ENCODE peak calls at places on chromosome 1, in eight cellular contexts. P, L, K, A, B, Q, W and V are unnamed samples.

GRCh38 chr1:178495158-178495557 is 1.6 kb downstream of the CLEC20A start:
- DNase-seq in P (no peak), B (no peak), W (no peak), Q (no peak), L (no peak), A (no peak), K (no peak), V (no peak)

GRCh38 chr1:180482425-180483275 is 19.7 kb downstream of the ACBD6 start:
- DNase-seq in L (no peak), Q (peak; percentile 19), B (no peak), K (peak; percentile 48), P (no peak), A (peak; percentile 62), W (no peak), V (no peak)

GRCh38 chr1:5993553-5994510 is 1.6 kb upstream of the NPHP4 start:
- DNase-seq in B (no peak), W (no peak), L (no peak), K (no peak), Q (no peak), A (no peak), P (no peak), V (no peak)

GRCh38 chr1:189431437-189431836 is 1046.2 kb downstream of the BRINP3 start:
- DNase-seq in K (no peak), B (no peak), A (no peak), P (no peak), L (no peak), Q (no peak), W (no peak), V (no peak)

GRCh38 chr1:43614211-43614610 is 35.7 kb upstream of the KDM4A start:
- DNase-seq in P (no peak), Q (no peak), W (no peak), K (no peak), L (no peak), A (no peak), B (no peak), V (no peak)

GRCh38 chr1:166947398-166948043 is 27.8 kb downstream of the ILDR2 start:
- DNase-seq in L (peak; percentile 50), P (peak; percentile 15), W (no peak), K (peak; percentile 20), A (peak; percentile 77), Q (no peak), B (no peak), V (peak; percentile 39)

GRCh38 chr1:215568287-215568692 is 1.2 kb downstream of the KCTD3 start:
- DNase-seq in Q (peak; percentile 53), A (peak; percentile 20), P (no peak), L (no peak), W (no peak), B (no peak), K (peak; percentile 52), V (no peak)

GRCh38 chr1:84303154-84303830 is 1.8 kb downstream of the SAMD13 start:
- DNase-seq in A (peak; percentile 8), W (no peak), B (no peak), P (no peak), L (no peak), K (no peak), Q (no peak), V (no peak)

GRCh38 chr1:97145321-97145956 is 423.9 kb downstream of the PTBP2 start:
- DNase-seq in W (no peak), A (no peak), Q (peak; percentile 46), K (no peak), L (no peak), B (no peak), P (no peak), V (no peak)

GRCh38 chr1:93556291-93556690 is 108.4 kb downstream of the FNBP1L start:
- DNase-seq in K (no peak), L (no peak), Q (no peak), W (no peak), A (no peak), B (no peak), P (no peak), V (no peak)

GRCh38 chr1:179142889-179143299 is 61.0 kb downstream of the TOR3A start:
- DNase-seq in L (no peak), K (no peak), P (no peak), Q (no peak), B (peak; percentile 92), W (no peak), A (no peak), V (no peak)

GRCh38 chr1:64884261-64885040 is 81.9 kb downstream of the JAK1 start:
- DNase-seq in Q (no peak), B (no peak), K (no peak), A (no peak), W (no peak), P (no peak), L (no peak), V (no peak)

DNA sequence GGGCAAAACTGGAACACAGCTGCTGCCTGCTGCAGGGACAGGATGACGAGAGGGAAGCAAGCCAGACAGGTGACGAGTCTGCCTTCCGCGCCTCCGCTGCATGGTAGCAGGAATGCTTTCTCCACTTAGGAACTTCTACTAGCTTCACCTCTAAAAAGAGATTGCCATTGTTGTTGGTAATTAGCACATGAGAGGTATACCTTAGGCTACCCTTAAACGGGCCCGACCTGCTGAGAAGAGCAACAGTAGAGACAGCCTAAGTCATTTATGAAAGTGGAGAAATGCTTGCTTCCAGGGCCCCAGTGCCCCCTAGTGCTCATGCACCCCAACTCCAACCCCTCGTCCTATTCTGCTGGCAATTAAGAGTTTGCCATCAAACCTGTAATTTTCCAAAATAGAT is 96.9 kb upstream of the AKT3 start:
- DNase-seq in W (no peak), P (no peak), Q (no peak), B (no peak), K (peak; percentile 23), L (no peak), A (no peak), V (no peak)
- TF ChIP-seq CTCF in W (no peak), P (peak; percentile 45), Q (peak; percentile 23), B (no peak), K (no peak), L (no peak), A (peak; percentile 50), V (peak; percentile 39)

DNA sequence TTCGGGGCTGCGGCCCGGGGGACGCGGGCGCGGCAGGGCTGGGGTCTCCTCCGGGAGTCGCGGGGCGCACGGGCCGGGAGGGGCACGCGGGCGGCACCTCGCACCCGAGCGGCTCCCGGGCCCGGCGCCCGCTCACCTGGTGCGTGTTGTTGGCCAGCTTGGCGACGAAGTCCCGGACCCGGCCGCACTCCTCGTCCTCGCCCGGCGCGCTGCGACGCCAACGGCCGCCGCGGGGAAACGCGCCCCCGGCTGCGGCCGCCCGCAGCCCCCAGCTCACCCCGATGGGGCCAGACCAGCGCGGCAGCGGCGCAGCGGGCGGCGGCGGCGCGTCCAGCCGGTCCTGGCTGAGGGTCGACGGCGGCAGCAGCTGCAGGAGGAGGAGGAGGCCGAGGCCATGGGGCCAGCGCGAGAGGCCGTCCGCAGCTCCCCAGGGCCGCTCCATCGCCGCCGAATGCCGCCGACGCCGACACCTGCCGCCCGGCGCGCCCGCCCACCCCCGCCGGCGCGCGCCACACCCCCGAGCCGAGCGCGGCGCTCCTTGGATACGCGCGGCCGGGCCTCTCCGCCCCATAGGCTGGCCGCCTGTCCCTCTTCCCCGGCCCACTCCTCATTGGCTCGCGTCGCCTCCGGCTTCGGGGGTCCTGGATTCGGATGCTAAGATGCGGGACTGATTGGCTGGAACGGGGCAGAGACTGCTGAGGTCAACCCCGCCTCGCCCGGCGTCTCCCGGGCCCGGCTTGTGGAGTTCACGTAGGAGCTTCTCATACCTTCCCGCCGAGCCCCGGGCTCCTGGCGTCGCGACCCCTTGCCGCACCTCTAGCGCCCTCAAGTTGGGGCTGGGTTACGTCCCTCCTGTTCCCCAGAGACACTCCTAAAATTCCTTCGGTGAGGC is at the start of gene SORT1:
- DNase-seq in L (peak; percentile 92), P (peak; percentile 78), A (peak; percentile 98), Q (peak; percentile 82), W (peak; percentile 71), B (peak; percentile 74), K (peak; percentile 81), V (peak; percentile 88)
- TF ChIP-seq CTCF in L (no peak), P (no peak), A (no peak), Q (peak; percentile 6), W (no peak), B (no peak), K (no peak), V (peak; percentile 18)

DNA sequence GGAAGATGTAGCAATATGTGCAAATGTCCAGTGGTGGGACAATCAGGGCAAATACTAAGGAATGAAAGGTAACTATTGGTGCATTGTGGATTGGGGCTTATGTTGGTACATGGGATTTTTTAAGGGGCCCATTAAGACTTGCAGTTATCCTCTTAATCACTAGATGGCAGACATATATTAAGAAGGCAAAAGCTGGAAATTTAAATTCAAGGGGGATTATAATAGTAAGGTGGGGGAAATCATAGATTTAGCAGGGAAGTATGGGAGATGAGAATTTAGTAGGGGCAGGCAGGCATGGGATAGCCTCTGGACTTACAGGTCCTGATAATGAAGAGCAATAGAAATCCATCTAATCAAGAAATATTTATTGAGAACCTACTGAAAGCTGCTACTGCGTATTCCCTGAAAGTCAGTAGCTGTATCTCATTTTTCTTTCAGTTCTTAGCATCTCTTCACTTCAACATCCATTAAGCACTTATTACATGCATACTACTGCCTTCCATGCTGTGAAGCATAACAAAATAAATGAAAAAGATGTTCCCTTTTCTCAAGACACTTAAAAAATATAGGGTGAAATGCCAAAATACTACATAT is 251.8 kb downstream of the CRB1 start:
- DNase-seq in P (no peak), K (peak; percentile 4), Q (no peak), L (no peak), A (no peak), B (peak; percentile 4), W (no peak), V (no peak)
- TF ChIP-seq CTCF in P (peak; percentile 22), K (no peak), Q (peak; percentile 15), L (no peak), A (peak; percentile 59), B (peak; percentile 37), W (no peak), V (peak; percentile 36)

DNA sequence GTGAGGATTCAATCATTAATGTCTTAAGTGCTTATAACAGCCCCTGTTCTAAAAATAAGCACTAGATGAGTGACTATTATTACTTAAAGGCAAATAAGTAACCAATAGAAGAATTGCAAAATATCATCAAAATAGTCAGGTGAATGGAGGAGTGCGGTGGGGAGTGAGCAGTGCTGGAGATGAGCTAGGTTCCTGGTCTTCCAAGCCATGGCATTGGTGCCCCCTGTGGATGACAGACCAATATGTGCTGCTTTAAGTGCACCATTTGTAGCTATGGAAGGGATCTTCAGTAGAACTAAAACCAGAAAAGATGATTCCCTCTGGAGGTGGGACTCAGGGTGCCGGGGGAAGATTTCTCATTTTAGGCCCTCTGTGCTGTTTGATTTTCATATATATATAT is 46.1 kb upstream of the SLC30A1 start:
- DNase-seq in B (no peak), L (no peak), P (no peak), K (no peak), W (no peak), Q (no peak), A (no peak), V (no peak)
- TF ChIP-seq CTCF in B (peak; percentile 46), L (no peak), P (no peak), K (no peak), W (no peak), Q (no peak), A (peak; percentile 34), V (no peak)